ENCODE peak calls at places on chromosome 13, in ten cellular contexts. Z is small intestine; J is cardiac muscle cell; W is ascending aorta; C is left ventricle myocardium inferior; P is AG04450; S is esophagus squamous epithelium; G is A549; T is CD8-positive, alpha-beta T cell; K is GM23338. D is an unnamed sample.

GRCh38 chr13:109955598-109955997 is 169.2 kb upstream of the IRS2 start:
- DNase-seq in G (no peak), S (no peak), Z (no peak), K (no peak), T (no peak), C (no peak), W (no peak), J (no peak), P (peak), D (no peak)

GRCh38 chr13:46523972-46524737 is 28.8 kb upstream of the LRCH1 start:
- DNase-seq in C (no peak), G (no peak), K (no peak), S (no peak), P (no peak), T (no peak), W (no peak), Z (no peak), J (no peak), D (no peak)

GRCh38 chr13:102002271-102002670 is 399.6 kb downstream of the FGF14 start:
- DNase-seq in T (no peak), W (no peak), S (no peak), K (no peak), J (no peak), C (no peak), P (no peak), Z (no peak), G (no peak), D (no peak)

GRCh38 chr13:109465151-109465550 is 321.2 kb downstream of the IRS2 start:
- DNase-seq in T (no peak), C (no peak), J (no peak), Z (no peak), G (peak), W (no peak), S (no peak), P (no peak), K (no peak), D (no peak)

GRCh38 chr13:42211704-42212103 is 60.2 kb upstream of the AKAP11 start:
- DNase-seq in W (no peak), Z (no peak), J (no peak), T (no peak), P (no peak), S (no peak), G (peak), K (no peak), C (no peak), D (no peak)

GRCh38 chr13:29000802-29001201 is 180.7 kb downstream of the MTUS2 start:
- DNase-seq in T (no peak), C (no peak), P (no peak), Z (no peak), W (no peak), J (no peak), G (no peak), K (no peak), S (no peak), D (no peak)

GRCh38 chr13:46124531-46124966 is 19.7 kb upstream of the CPB2 start:
- DNase-seq in S (no peak), C (no peak), T (no peak), G (no peak), P (no peak), W (no peak), J (no peak), Z (no peak), K (no peak), D (no peak)

GRCh38 chr13:60167121-60167520 is 3.4 kb upstream of the DIAPH3 start:
- DNase-seq in C (no peak), K (no peak), S (no peak), T (no peak), W (no peak), J (no peak), P (no peak), Z (no peak), G (no peak), D (no peak)

GRCh38 chr13:97130201-97130600 is 91.9 kb upstream of the MBNL2 start:
- DNase-seq in C (no peak), T (no peak), Z (no peak), G (no peak), J (no peak), S (no peak), K (no peak), W (no peak), P (no peak), D (no peak)

GRCh38 chr13:109301711-109302110 is 484.7 kb downstream of the IRS2 start:
- DNase-seq in J (no peak), W (no peak), C (no peak), S (no peak), G (no peak), K (no peak), P (no peak), T (no peak), Z (no peak), D (no peak)

GRCh38 chr13:67278230-67278629 is 48.1 kb upstream of the PCDH9 start:
- DNase-seq in Z (no peak), T (no peak), C (no peak), K (no peak), S (no peak), J (no peak), P (peak), G (no peak), W (no peak), D (no peak)

GRCh38 chr13:28794370-28794769 is 25.8 kb upstream of the MTUS2 start:
- DNase-seq in W (no peak), S (no peak), C (no peak), Z (peak), T (no peak), J (no peak), P (no peak), G (no peak), K (no peak), D (no peak)

GRCh38 chr13:80039000-80039399 is 301.9 kb downstream of the SPRY2 start:
- DNase-seq in P (no peak), Z (no peak), C (no peak), T (no peak), S (no peak), K (no peak), W (no peak), J (no peak), G (no peak), D (no peak)

GRCh38 chr13:80037505-80037888 is 303.4 kb downstream of the SPRY2 start:
- DNase-seq in P (peak), Z (no peak), T (no peak), C (no peak), K (no peak), S (no peak), G (peak), J (no peak), W (no peak), D (no peak)

GRCh38 chr13:80038371-80038770 is 302.6 kb downstream of the SPRY2 start:
- DNase-seq in Z (no peak), C (no peak), T (no peak), W (no peak), G (no peak), P (no peak), J (no peak), S (no peak), K (no peak), D (no peak)

GRCh38 chr13:80035096-80035495 is 305.8 kb downstream of the SPRY2 start:
- DNase-seq in P (no peak), S (no peak), C (no peak), G (no peak), Z (no peak), T (no peak), J (no peak), K (no peak), W (no peak), D (no peak)

DNA sequence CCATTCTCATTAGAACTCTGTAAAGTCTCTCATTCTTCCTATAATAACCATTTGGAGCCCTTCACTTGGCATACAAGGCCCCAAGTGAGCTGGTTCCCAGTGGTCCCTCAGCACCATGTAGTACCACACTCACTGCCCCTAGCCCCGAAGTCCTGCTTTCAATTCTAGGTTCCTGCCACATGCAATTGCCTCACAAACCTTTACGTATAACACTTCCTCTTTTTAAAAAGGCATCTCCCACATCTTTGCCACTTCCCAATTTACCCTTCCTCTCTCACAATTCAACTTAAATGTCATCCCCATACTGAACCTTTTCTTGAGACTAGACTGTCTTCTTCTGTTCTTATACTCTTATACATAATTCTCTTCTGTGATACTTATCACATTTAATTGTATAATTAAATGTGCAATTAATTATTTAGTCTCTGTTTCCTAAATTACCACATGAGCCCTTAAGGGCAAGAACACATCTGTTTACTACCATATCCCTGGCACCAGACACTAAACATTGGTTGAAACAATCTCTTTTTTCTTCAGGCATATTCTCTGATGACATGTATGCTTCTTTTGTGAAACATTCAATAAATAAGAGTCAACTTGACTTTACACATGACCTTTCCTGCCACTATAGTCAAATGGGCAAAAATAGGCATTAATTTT is 304.0 kb downstream of the SPRY2 start:
- DNase-seq in W (no peak), G (no peak), J (no peak), Z (no peak), S (no peak), P (no peak), K (no peak), C (no peak), T (no peak), D (no peak)
- H3K27ac ChIP-seq in W (no peak), G (no peak), J (no peak), Z (no peak), S (no peak), P (no peak), K (no peak), C (no peak), T (no peak), D (no peak)

GRCh38 chr13:52838433-52839107 is 9.9 kb downstream of the PCDH8 start:
- DNase-seq in Z (no peak), C (no peak), K (peak), W (no peak), P (no peak), J (no peak), S (no peak), G (no peak), T (no peak), D (no peak)
- H3K27ac ChIP-seq in Z (no peak), C (no peak), K (no peak), W (no peak), P (no peak), J (no peak), S (no peak), G (no peak), T (no peak), D (no peak)

DNA sequence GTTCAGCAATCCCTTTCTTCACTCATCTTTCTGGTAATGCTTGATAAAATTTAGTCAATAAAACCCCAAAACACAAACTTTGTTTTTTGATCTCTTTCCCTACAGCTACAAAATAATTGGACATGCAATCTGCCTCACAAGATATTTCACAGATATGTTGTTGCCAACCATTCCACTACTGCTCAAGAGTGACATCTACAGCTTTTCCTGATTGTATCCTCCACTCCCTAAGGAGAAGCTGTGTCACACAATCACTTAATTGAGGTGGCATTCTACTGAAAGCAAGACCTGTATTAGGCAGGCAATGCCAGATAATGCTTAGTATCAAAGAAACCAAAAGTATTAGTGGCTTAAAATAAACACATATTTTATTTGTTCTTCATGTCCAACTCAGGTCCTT is 1646.2 kb upstream of the SPRY2 start:
- DNase-seq in C (no peak), W (no peak), K (peak), G (no peak), J (no peak), T (no peak), P (no peak), Z (peak), S (no peak), D (no peak)
- H3K27ac ChIP-seq in C (no peak), W (no peak), K (peak), G (no peak), J (no peak), T (no peak), P (no peak), Z (no peak), S (no peak), D (no peak)

GRCh38 chr13:43579321-43579720 is 207.5 kb downstream of the ENOX1 start:
- DNase-seq in J (no peak), S (no peak), C (no peak), G (no peak), W (no peak), Z (no peak), T (no peak), K (no peak), P (no peak), D (no peak)
- H3K27ac ChIP-seq in J (no peak), S (no peak), C (no peak), G (no peak), W (no peak), Z (no peak), T (no peak), K (no peak), P (no peak), D (no peak)